ENCODE peak calls at places on chromosomes 3 and 15, in five cellular contexts. S is dorsolateral prefrontal cortex, F is HCT116, J is DND-41, Q is right cardiac atrium. R is an unnamed sample.

GRCh38 chr15:89912674-89913396 is at the start of gene ARPIN:
- DNase-seq in Q (peak; percentile 87), J (no peak), S (peak; percentile 54), F (no peak), R (no peak)

GRCh38 chr15:69537085-69537484 is 84.5 kb downstream of the RPLP1 start:
- DNase-seq in J (no peak), F (no peak), Q (no peak), S (no peak), R (no peak)

GRCh38 chr3:13524979-13525669 is 23.8 kb upstream of the FBLN2 start:
- DNase-seq in J (no peak), F (no peak), Q (peak; percentile 51), S (no peak), R (no peak)

GRCh38 chr3:70771426-70772147 is 459.1 kb upstream of the MDFIC2 start:
- DNase-seq in Q (no peak), J (no peak), F (no peak), S (no peak), R (no peak)

GRCh38 chr3:150786791-150787190 is 23.8 kb upstream of the SIAH2 start:
- DNase-seq in J (no peak), F (no peak), Q (no peak), S (no peak), R (no peak)

GRCh38 chr3:110487840-110488239 is 583.8 kb upstream of the NECTIN3 start:
- DNase-seq in F (no peak), Q (no peak), S (no peak), J (no peak), R (no peak)

GRCh38 chr3:127688416-127689265 is 15.9 kb downstream of the ABTB1 start:
- DNase-seq in F (no peak), Q (peak; percentile 71), J (no peak), S (peak; percentile 85), R (no peak)

GRCh38 chr3:21587894-21588293 is 163.1 kb downstream of the ZNF385D start:
- DNase-seq in F (no peak), J (no peak), S (no peak), Q (no peak), R (no peak)

GRCh38 chr3:192802957-192803899 is 75.9 kb upstream of the FGF12 start:
- DNase-seq in F (peak; percentile 38), S (no peak), J (no peak), Q (no peak), R (peak; percentile 32)

GRCh38 chr3:96449341-96449740 is 365.1 kb upstream of the EPHA6 start:
- DNase-seq in F (no peak), S (no peak), Q (no peak), J (no peak), R (no peak)

GRCh38 chr3:133568294-133569014 is 5.0 kb upstream of the CDV3 start:
- DNase-seq in J (no peak), F (peak; percentile 73), S (no peak), Q (no peak), R (no peak)

GRCh38 chr3:44554626-44555592 is at the start of gene ZKSCAN7:
- DNase-seq in J (peak; percentile 80), Q (peak; percentile 87), F (no peak), S (peak; percentile 64), R (no peak)
- H3K27ac ChIP-seq in J (peak within 1 kb of the TSS; percentile 87), Q (no peak within 1 kb of the TSS), F (no peak within 1 kb of the TSS), S (peak within 1 kb of the TSS; percentile 81), R (no peak within 1 kb of the TSS)

GRCh38 chr3:28590851-28591250 is 242.2 kb upstream of the AZI2 start:
- DNase-seq in Q (no peak), F (no peak), S (no peak), J (no peak), R (no peak)
- H3K4me3 ChIP-seq in Q (no peak overlapping the region), F (no peak overlapping the region), S (no peak overlapping the region), J (no peak overlapping the region), R (no peak overlapping the region)

DNA sequence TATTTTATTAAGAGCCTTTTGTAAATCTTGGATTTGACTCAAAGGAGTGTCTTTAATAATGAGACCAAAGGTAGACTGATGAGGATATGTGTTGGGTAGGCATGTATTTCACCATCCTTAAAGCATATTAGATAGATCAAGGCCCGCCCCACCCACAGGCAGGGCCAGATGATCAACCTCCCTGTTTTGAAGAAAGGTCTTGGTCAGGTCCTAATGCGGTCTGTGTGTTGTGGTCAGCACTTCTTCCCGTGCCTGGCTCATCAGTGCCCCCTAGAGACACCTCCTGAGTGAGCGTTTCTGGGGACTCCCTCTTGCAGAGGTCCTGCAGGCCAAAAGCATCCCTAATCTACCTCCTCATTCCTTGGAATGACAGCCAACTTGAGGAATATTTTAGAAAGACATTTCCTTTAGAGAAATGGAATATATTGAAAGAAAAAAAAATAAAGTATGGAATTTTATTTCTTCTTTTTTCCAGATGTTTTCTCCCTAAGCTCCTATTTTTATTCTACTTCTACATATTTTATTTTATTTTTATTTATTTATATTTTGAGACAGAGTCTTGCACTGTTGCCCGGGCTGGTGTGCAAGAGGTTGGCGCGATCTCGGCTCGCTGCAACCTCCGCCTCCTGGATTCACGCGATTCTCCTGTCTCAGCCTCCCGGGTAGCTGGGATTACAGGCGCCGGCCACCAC is 6.0 kb downstream of the TM4SF4 start:
- DNase-seq in J (peak; percentile 40), S (peak; percentile 33), F (peak; percentile 76), Q (peak; percentile 90), R (no peak)
- H3K27ac ChIP-seq in J (no peak overlapping the region), S (no peak overlapping the region), F (no peak overlapping the region), Q (peak overlapping the region; percentile 70), R (no peak overlapping the region)

GRCh38 chr3:170221924-170222646 is at the start of gene PRKCI:
- DNase-seq in Q (peak; percentile 99), J (peak; percentile 95), S (peak; percentile 94), F (peak; percentile 97), R (peak; percentile 99)

GRCh38 chr3:170222647-170223541 is 670 bp downstream of the PRKCI start:
- DNase-seq in Q (no peak), S (peak; percentile 32), F (no peak), J (no peak), R (no peak)

GRCh38 chr3:170228093-170228766 is 6.0 kb downstream of the PRKCI start:
- DNase-seq in Q (no peak), J (no peak), S (no peak), F (no peak), R (no peak)

GRCh38 chr3:170225166-170225565 is 2.9 kb downstream of the PRKCI start:
- DNase-seq in J (no peak), Q (no peak), F (no peak), S (no peak), R (no peak)

GRCh38 chr3:170226426-170226960 is 4.3 kb downstream of the PRKCI start:
- DNase-seq in J (no peak), S (no peak), Q (no peak), F (no peak), R (no peak)
- H3K4me3 ChIP-seq in J (no peak overlapping the region), S (no peak overlapping the region), Q (no peak overlapping the region), F (no peak overlapping the region), R (no peak overlapping the region)

DNA sequence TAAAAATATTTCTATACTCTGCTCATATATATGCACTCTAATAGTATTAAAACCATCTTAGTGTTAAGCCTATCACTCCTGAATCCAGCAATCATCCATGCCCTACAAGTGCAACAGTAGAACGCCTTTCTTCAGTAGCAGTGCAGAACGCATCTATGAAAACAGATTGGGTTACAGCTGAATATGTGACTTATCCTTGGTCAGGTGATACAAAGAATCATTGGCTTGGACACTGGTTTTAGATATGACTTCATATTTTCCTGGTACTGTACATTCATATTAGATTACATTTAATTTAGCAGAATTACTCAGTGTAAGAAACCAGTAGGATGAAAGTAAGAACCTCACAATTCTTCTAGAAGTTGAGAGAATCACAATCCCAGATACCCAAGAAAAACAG is 43.3 kb downstream of the ZNF106 start:
- DNase-seq in S (no peak), J (no peak), Q (no peak), F (no peak), R (no peak)
- H3K27ac ChIP-seq in S (no peak overlapping the region), J (no peak overlapping the region), Q (no peak overlapping the region), F (no peak overlapping the region), R (no peak overlapping the region)

GRCh38 chr3:46213201-46213600 is 5.1 kb upstream of the CCR1 start:
- DNase-seq in J (peak; percentile 37), S (no peak), F (no peak), Q (no peak), R (no peak)
- H3K4me3 ChIP-seq in J (no peak overlapping the region), S (no peak overlapping the region), F (no peak overlapping the region), Q (no peak overlapping the region), R (no peak overlapping the region)

GRCh38 chr3:27688053-27688452 is 34.1 kb downstream of the EOMES start:
- DNase-seq in F (no peak), J (no peak), Q (no peak), S (no peak), R (no peak)

GRCh38 chr3:27685474-27685873 is 36.6 kb downstream of the EOMES start:
- DNase-seq in F (no peak), Q (no peak), S (no peak), J (no peak), R (no peak)

GRCh38 chr3:27684302-27684701 is 37.8 kb downstream of the EOMES start:
- DNase-seq in F (no peak), Q (no peak), J (no peak), S (no peak), R (no peak)

GRCh38 chr3:27681249-27681748 is 40.8 kb downstream of the EOMES start:
- DNase-seq in F (peak; percentile 78), J (peak; percentile 10), S (no peak), Q (no peak), R (peak; percentile 28)

GRCh38 chr3:27686642-27687041 is 35.5 kb downstream of the EOMES start:
- DNase-seq in J (no peak), Q (no peak), F (no peak), S (no peak), R (no peak)
- H3K27ac ChIP-seq in J (no peak overlapping the region), Q (no peak overlapping the region), F (no peak overlapping the region), S (no peak overlapping the region), R (no peak overlapping the region)

DNA sequence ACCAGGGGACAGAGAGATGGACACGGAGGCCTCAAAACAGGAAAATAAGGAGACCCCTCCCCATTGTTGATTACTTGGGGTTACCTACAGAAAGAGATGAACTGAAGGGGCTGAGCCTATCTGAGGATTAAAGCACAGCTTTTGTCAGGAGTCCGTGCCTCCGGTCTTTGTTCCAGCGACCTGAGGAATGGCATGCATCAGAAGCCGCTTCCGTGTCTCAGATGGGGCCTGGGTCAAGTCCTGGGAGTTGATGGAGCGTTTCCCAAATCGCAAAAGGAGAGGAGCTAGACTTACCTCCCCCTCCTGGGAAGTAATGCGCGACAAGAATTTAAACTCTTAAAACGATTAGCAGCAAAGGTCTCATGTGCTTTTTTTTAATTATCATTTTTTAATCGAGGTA is 1.0 kb upstream of the ALDH1A3 start:
- DNase-seq in Q (no peak), J (no peak), F (no peak), S (no peak), R (no peak)
- H3K4me3 ChIP-seq in Q (no peak overlapping the region), J (no peak overlapping the region), F (peak overlapping the region; percentile 89), S (peak overlapping the region; percentile 40), R (peak overlapping the region; percentile 38)

DNA sequence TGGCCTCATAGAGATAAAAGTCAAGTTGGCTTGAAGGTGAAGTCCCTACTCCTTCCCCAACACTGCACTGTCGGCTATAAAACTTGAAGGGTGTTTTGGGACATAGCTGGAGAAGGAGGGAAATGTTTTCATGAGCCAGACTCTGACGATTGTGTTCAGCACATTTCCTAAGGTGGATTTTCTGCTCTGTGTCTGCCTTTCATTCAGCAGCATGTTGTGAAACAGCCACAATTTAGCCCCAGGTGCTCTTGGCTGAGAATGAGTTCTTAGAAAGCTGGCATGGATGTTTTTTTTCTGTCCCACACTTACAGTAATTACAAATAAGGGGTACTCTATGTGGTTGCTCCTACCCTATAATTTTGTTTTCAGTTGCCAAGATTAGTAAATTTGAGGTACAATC is 492.4 kb downstream of the MCTP2 start:
- DNase-seq in J (no peak), Q (no peak), F (no peak), S (no peak), R (no peak)
- H3K27ac ChIP-seq in J (no peak overlapping the region), Q (no peak overlapping the region), F (no peak overlapping the region), S (no peak overlapping the region), R (no peak overlapping the region)

R was measured in SK-N-MC.